ENCODE peak calls at places on chromosomes 16 and 17, in four cellular contexts. Z is astrocyte, Y is neuronal stem cell, P is mammary epithelial cell. S is an unnamed sample.

GRCh38 chr17:41329279-41329925 is 13.9 kb upstream of the KRTAP17-1 start:
- DNase-seq in Z (peak; percentile 23), Y (peak; percentile 42), P (peak; percentile 52), S (no peak)

GRCh38 chr16:67860589-67861398 is 12.1 kb upstream of the EDC4 start:
- DNase-seq in Z (peak; percentile 44), Y (no peak), P (peak; percentile 75), S (no peak)

GRCh38 chr17:79798296-79799173 is 1.7 kb upstream of the CBX8 start:
- DNase-seq in Z (no peak), Y (no peak), P (no peak), S (no peak)

GRCh38 chr17:9768381-9768934 is 22.9 kb downstream of the DHRS7C start:
- DNase-seq in Z (peak; percentile 1), Y (peak; percentile 15), P (peak; percentile 20), S (peak; percentile 44)

GRCh38 chr17:42183741-42184711 is 1.2 kb downstream of the HCRT start:
- DNase-seq in Z (peak; percentile 11), Y (peak; percentile 80), P (peak; percentile 12), S (no peak)

GRCh38 chr17:75160211-75160610 is 5.9 kb upstream of the JPT1 start:
- DNase-seq in Z (no peak), Y (no peak), P (no peak), S (no peak)

GRCh38 chr17:41973457-41973856 is 6.9 kb downstream of the CNP start:
- DNase-seq in Z (no peak), Y (no peak), P (no peak), S (no peak)

GRCh38 chr17:51354908-51355307 is 94.6 kb downstream of the UTP18 start:
- DNase-seq in Z (no peak), Y (no peak), P (no peak), S (no peak)

GRCh38 chr17:17347956-17348871 is 45.0 kb downstream of the NT5M start:
- DNase-seq in Z (no peak), Y (no peak), P (no peak), S (no peak)

GRCh38 chr16:27463741-27464662 is 62.0 kb downstream of the IL21R start:
- DNase-seq in Z (no peak), Y (no peak), P (no peak), S (no peak)

GRCh38 chr17:57861000-57861736 is 11.3 kb upstream of the MRPS23 start:
- DNase-seq in Z (no peak), Y (no peak), P (no peak), S (peak; percentile 26)

GRCh38 chr17:2335726-2336214 is 487 bp downstream of the TSR1 start:
- DNase-seq in Z (no peak), Y (no peak), P (no peak), S (no peak)

GRCh38 chr17:50425682-50426471 is at the start of gene ACSF2:
- DNase-seq in Z (no peak), Y (peak; percentile 21), P (peak; percentile 57), S (peak; percentile 20)

GRCh38 chr17:79517812-79518211 is 93.0 kb downstream of the RBFOX3 start:
- DNase-seq in Z (no peak), Y (no peak), P (no peak), S (no peak)

GRCh38 chr16:54062361-54063346 is 223.9 kb downstream of the IRX3 start:
- DNase-seq in Z (no peak), Y (no peak), P (no peak), S (peak; percentile 81)

GRCh38 chr16:54059319-54059718 is 227.3 kb downstream of the IRX3 start:
- DNase-seq in Z (no peak), Y (no peak), P (no peak), S (no peak)

GRCh38 chr16:54063374-54063773 is 223.2 kb downstream of the IRX3 start:
- DNase-seq in Z (no peak), Y (no peak), P (no peak), S (no peak)

GRCh38 chr16:54061454-54061853 is 225.1 kb downstream of the IRX3 start:
- DNase-seq in Z (no peak), Y (no peak), P (no peak), S (no peak)

DNA sequence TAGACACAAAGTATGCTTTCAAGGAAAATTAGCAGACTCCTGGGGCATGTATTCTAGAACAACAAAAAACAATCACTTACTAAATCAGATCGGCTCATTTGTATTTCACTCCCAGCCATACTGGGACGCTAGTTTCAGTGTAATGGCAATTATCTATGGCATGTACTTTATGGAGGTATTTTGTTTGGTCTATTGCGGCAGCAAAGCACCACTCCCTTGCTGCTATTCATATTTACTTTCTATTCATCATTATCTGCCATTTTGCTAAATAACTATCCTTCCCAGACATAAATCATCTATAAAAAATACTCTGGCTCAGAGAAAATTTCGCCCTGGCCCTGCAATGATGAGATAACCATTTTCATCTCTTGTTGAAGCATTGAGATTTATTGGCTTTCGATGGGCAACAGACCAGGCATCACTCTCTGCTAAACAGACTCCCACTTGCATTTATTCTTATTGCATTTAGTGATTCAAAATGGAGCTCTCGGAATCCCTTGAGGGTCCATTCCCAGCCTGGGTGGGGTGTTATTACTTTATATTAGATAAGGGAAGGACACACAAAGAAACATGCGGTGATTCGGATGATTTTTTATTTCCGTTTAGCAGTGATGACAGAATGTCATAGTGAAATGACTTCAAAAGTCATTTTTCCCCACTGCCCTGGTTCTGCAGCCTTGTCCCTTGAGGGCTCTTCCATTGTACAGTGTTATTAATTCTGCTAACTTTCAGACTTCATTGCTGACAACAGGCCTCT is 225.8 kb downstream of the IRX3 start:
- DNase-seq in Z (no peak), Y (no peak), P (no peak), S (no peak)
- H3K4me3 ChIP-seq in Z (no peak overlapping the region), Y (no peak overlapping the region), P (no peak overlapping the region), S (no peak overlapping the region)

DNA sequence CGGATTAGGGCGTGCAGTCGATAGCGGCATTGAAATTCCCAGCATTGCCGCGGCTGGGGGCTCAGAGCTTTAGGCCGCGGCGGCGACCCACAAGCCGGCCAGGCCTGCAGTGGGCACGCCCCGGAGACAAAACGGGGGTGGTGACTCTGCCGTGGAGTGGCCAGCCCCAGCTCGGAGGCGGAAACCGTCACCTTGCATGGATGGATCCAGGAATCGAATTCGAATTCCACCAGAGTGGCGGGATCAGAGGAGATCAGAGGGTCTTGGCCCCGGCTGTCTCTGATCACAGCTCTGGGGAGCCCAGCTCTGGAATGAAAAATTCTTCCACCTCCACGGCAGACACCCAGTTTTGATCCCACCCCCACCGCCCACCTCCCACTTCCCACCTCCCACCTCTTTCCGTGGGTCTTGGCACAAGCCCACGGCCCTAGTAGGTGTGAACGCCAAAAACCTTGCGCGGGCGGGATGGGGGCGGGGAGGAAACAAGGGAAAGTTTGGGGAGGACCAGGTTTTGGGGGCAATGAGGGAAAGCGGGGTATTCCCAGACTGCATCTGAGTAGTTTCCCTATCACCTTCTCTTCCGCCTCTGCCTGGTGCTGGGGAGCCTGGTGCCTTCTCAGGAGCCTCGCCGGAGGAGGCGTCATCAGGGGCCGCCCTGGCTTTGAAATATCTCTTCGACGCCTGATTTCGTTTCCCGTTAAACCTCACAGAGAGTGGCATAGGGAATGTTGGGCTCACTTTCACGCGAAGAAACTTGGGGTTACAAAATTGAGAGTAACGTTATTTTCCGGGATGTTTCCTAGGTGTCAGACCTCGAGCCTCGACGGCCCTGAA is 1.4 kb upstream of the IRX3 start:
- DNase-seq in Z (no peak), Y (peak; percentile 24), P (no peak), S (no peak)
- H3K4me3 ChIP-seq in Z (peak overlapping the region; percentile 80), Y (peak overlapping the region; percentile 79), P (peak overlapping the region; percentile 85), S (peak overlapping the region; percentile 94)

DNA sequence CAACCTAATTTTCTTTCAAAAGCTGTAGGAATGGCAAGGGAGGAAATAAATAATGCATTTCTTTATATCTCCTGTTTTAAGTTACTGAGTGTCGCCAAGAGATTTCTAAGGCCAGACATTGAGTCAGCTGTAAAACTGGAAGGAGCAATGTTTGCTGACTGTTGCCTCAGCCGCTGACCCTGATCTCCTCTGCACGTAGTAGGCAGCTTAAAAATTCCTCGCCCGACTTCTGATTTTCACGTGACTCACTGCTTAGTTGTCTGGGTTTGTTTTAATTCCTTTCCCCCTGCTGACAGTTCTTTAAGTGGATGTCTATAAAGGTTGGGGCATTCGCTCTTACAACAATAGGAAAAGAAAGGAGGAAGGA is 100.6 kb downstream of the WWOX start:
- DNase-seq in Z (no peak), Y (no peak), P (no peak), S (no peak)
- H3K4me3 ChIP-seq in Z (no peak overlapping the region), Y (no peak overlapping the region), P (no peak overlapping the region), S (no peak overlapping the region)

GRCh38 chr17:67229109-67229991 is 15.6 kb downstream of the HELZ start:
- DNase-seq in Z (no peak), Y (no peak), P (no peak), S (no peak)
- H3K4me3 ChIP-seq in Z (no peak overlapping the region), Y (no peak overlapping the region), P (no peak overlapping the region), S (no peak overlapping the region)

DNA sequence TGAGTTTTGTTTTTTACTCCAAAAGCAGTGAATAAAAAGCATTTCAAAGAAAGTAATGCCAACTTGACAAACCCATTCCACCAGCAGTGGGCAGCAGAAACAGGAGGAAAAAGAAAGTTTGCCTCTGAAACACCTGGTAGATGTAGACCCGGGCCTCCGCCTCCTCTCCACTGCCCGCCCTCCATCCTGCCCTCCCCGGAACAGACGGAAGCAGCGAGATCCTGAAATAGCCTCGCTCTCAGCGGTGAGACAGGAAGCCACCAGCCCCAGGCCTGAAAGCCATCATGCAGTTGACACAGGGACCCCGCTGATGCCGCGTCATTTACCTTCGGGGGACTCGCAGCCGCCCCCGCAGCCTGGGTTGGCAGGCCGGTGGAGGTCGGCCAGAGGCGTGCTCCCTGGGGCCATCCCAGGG is 67.8 kb downstream of the C16orf78 start:
- DNase-seq in Z (no peak), Y (no peak), P (no peak), S (peak; percentile 94)
- H3K4me3 ChIP-seq in Z (no peak overlapping the region), Y (no peak overlapping the region), P (no peak overlapping the region), S (peak overlapping the region; percentile 50)

GRCh38 chr17:4786516-4786915 is 352 bp upstream of the VMO1 start:
- DNase-seq in Z (no peak), Y (no peak), P (no peak), S (no peak)
- H3K4me3 ChIP-seq in Z (no peak overlapping the region), Y (no peak overlapping the region), P (no peak overlapping the region), S (no peak overlapping the region)

DNA sequence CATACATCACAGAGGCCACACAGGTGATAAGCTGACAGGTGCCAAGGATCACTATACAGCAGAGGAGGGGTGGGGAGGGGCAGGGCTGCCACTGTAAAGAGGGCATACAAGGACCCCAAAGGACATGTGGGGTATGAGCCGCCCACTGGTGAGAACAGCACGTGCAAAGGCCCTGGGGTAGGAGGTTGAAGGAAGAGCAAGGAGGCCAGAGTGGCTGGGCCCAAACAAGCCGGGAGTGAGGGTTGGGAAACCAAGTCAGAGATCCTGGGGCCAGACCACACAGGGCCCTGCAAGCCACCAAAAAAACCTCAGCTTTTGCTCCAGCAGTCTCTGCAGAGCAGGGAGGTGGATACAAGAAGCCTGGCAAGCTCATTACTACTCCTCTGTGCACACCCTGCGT is 6.5 kb downstream of the NATD1 start:
- DNase-seq in Z (no peak), Y (no peak), P (no peak), S (no peak)
- H3K4me3 ChIP-seq in Z (no peak overlapping the region), Y (no peak overlapping the region), P (no peak overlapping the region), S (no peak overlapping the region)